ENCODE peak calls at places on chromosomes 13 and 19, in four cellular contexts. One of them, this sample, is unnamed.

GRCh38 chr13:24822640-24823039 is 58.7 kb downstream of the RNF17 start:
- DNase-seq in tibial nerve: no peak
- DNase-seq in lower leg skin: no peak
- DNase-seq in adrenal gland: no peak
- DNase-seq in this sample: no peak

GRCh38 chr19:10543420-10544241 is at the start of gene ATG4D:
- DNase-seq in tibial nerve: peak
- DNase-seq in lower leg skin: peak
- DNase-seq in adrenal gland: peak
- DNase-seq in this sample: peak

GRCh38 chr13:113398963-113399754 is 35.2 kb upstream of the GRTP1 start:
- DNase-seq in tibial nerve: no peak
- DNase-seq in lower leg skin: no peak
- DNase-seq in adrenal gland: no peak
- DNase-seq in this sample: no peak

GRCh38 chr19:54356444-54357056 is 8.2 kb downstream of the LAIR1 start:
- DNase-seq in tibial nerve: no peak
- DNase-seq in lower leg skin: no peak
- DNase-seq in adrenal gland: no peak
- DNase-seq in this sample: no peak

GRCh38 chr13:43019811-43020210 is 3.6 kb upstream of the DNAJC15 start:
- DNase-seq in tibial nerve: no peak
- DNase-seq in lower leg skin: no peak
- DNase-seq in adrenal gland: no peak
- DNase-seq in this sample: no peak

GRCh38 chr13:61294467-61295186 is 121.0 kb downstream of the PCDH20 start:
- DNase-seq in tibial nerve: no peak
- DNase-seq in lower leg skin: no peak
- DNase-seq in adrenal gland: no peak
- DNase-seq in this sample: no peak

GRCh38 chr19:54325631-54326030 is 12.7 kb upstream of the LILRA5 start:
- DNase-seq in tibial nerve: no peak
- DNase-seq in lower leg skin: no peak
- DNase-seq in adrenal gland: no peak
- DNase-seq in this sample: no peak

GRCh38 chr19:53621885-53622710 is 9.7 kb upstream of the DPRX start:
- DNase-seq in tibial nerve: no peak
- DNase-seq in lower leg skin: no peak
- DNase-seq in adrenal gland: no peak
- DNase-seq in this sample: no peak

GRCh38 chr19:327291-328024 is 17.1 kb downstream of the MIER2 start:
- DNase-seq in tibial nerve: no peak
- DNase-seq in lower leg skin: no peak
- DNase-seq in adrenal gland: no peak
- DNase-seq in this sample: no peak

GRCh38 chr19:33868076-33868735 is 71.5 kb downstream of the KCTD15 start:
- DNase-seq in tibial nerve: no peak
- DNase-seq in lower leg skin: no peak
- DNase-seq in adrenal gland: peak
- DNase-seq in this sample: no peak

GRCh38 chr13:112506046-112506445 is 81.9 kb downstream of the TUBGCP3 start:
- DNase-seq in tibial nerve: no peak
- DNase-seq in lower leg skin: no peak
- DNase-seq in adrenal gland: peak
- DNase-seq in this sample: no peak

GRCh38 chr13:99323488-99323887 is 16.3 kb upstream of the GPR183 start:
- DNase-seq in tibial nerve: no peak
- DNase-seq in lower leg skin: no peak
- DNase-seq in adrenal gland: no peak
- DNase-seq in this sample: no peak

GRCh38 chr13:72255908-72256307 is 388.9 kb upstream of the DACH1 start:
- DNase-seq in tibial nerve: no peak
- DNase-seq in lower leg skin: no peak
- DNase-seq in adrenal gland: peak
- DNase-seq in this sample: no peak

GRCh38 chr13:38702609-38703008 is 15.7 kb downstream of the FREM2 start:
- DNase-seq in tibial nerve: no peak
- DNase-seq in lower leg skin: no peak
- DNase-seq in adrenal gland: no peak
- DNase-seq in this sample: no peak

GRCh38 chr19:7982103-7982502 is 23.3 kb downstream of the ELAVL1 start:
- DNase-seq in tibial nerve: no peak
- DNase-seq in lower leg skin: no peak
- DNase-seq in adrenal gland: no peak
- DNase-seq in this sample: no peak

GRCh38 chr19:21691656-21692055 is 75.7 kb downstream of the ZNF100 start:
- DNase-seq in tibial nerve: no peak
- DNase-seq in lower leg skin: no peak
- DNase-seq in adrenal gland: peak
- DNase-seq in this sample: no peak

GRCh38 chr19:49857061-49857833 is 6.3 kb downstream of the PTOV1 start:
- DNase-seq in tibial nerve: no peak
- DNase-seq in lower leg skin: no peak
- DNase-seq in adrenal gland: peak
- DNase-seq in this sample: no peak

GRCh38 chr13:23505007-23505406 is 65.2 kb upstream of the TNFRSF19 start:
- DNase-seq in tibial nerve: no peak
- DNase-seq in lower leg skin: no peak
- DNase-seq in adrenal gland: no peak
- DNase-seq in this sample: no peak

GRCh38 chr13:72662548-72662947 is 64.9 kb downstream of the MZT1 start:
- DNase-seq in tibial nerve: no peak
- DNase-seq in lower leg skin: no peak
- DNase-seq in adrenal gland: no peak
- DNase-seq in this sample: no peak

GRCh38 chr13:34172048-34172447 is 354.1 kb downstream of the RFC3 start:
- DNase-seq in tibial nerve: no peak
- DNase-seq in lower leg skin: no peak
- DNase-seq in adrenal gland: no peak
- DNase-seq in this sample: no peak

GRCh38 chr19:45972081-45972943 is 1.4 kb downstream of the NOVA2 start:
- DNase-seq in tibial nerve: peak
- DNase-seq in lower leg skin: peak
- DNase-seq in adrenal gland: peak
- DNase-seq in this sample: no peak

GRCh38 chr13:84137292-84137691 is 255.0 kb upstream of the SLITRK1 start:
- DNase-seq in tibial nerve: no peak
- DNase-seq in lower leg skin: no peak
- DNase-seq in adrenal gland: no peak
- DNase-seq in this sample: no peak

GRCh38 chr13:59531571-59532091 is 632.1 kb downstream of the DIAPH3 start:
- DNase-seq in tibial nerve: peak
- DNase-seq in lower leg skin: peak
- DNase-seq in adrenal gland: peak
- DNase-seq in this sample: peak

GRCh38 chr13:68888832-68889231 is 1218.8 kb upstream of the ATXN8OS start:
- DNase-seq in tibial nerve: no peak
- DNase-seq in lower leg skin: no peak
- DNase-seq in adrenal gland: no peak
- DNase-seq in this sample: no peak

GRCh38 chr19:15288146-15288963 is 44.0 kb downstream of the BRD4 start:
- DNase-seq in tibial nerve: no peak
- DNase-seq in lower leg skin: no peak
- DNase-seq in adrenal gland: peak
- DNase-seq in this sample: no peak

GRCh38 chr13:91572944-91573535 is 174.6 kb downstream of the GPC5 start:
- DNase-seq in tibial nerve: no peak
- DNase-seq in lower leg skin: no peak
- DNase-seq in adrenal gland: no peak
- DNase-seq in this sample: no peak

GRCh38 chr13:48155850-48156249 is 60.9 kb upstream of the MED4 start:
- DNase-seq in tibial nerve: no peak
- DNase-seq in lower leg skin: no peak
- DNase-seq in adrenal gland: no peak
- DNase-seq in this sample: peak

GRCh38 chr19:21082011-21082975 is at the start of gene ZNF714:
- DNase-seq in tibial nerve: peak
- DNase-seq in lower leg skin: peak
- DNase-seq in adrenal gland: peak
- DNase-seq in this sample: peak

GRCh38 chr13:94329754-94330551 is 149.5 kb downstream of the DCT start:
- DNase-seq in tibial nerve: peak
- DNase-seq in lower leg skin: peak
- DNase-seq in adrenal gland: no peak
- DNase-seq in this sample: peak

GRCh38 chr19:35124098-35125060 is 8.8 kb downstream of the FXYD3 start:
- DNase-seq in tibial nerve: peak
- DNase-seq in lower leg skin: peak
- DNase-seq in adrenal gland: peak
- DNase-seq in this sample: peak

GRCh38 chr19:44850641-44851109 is 4.6 kb downstream of the NECTIN2 start:
- DNase-seq in tibial nerve: no peak
- DNase-seq in lower leg skin: no peak
- DNase-seq in adrenal gland: no peak
- DNase-seq in this sample: no peak

GRCh38 chr13:44174769-44175425 is 198.7 kb upstream of the SERP2 start:
- DNase-seq in tibial nerve: peak
- DNase-seq in lower leg skin: no peak
- DNase-seq in adrenal gland: no peak
- DNase-seq in this sample: peak

GRCh38 chr19:53057904-53058579 is 13.5 kb downstream of the ERVV-2 start:
- DNase-seq in tibial nerve: no peak
- DNase-seq in lower leg skin: no peak
- DNase-seq in adrenal gland: no peak
- DNase-seq in this sample: no peak

GRCh38 chr19:920051-920857 is 3.1 kb downstream of the KISS1R start:
- DNase-seq in tibial nerve: no peak
- DNase-seq in lower leg skin: no peak
- DNase-seq in adrenal gland: no peak
- DNase-seq in this sample: peak

GRCh38 chr19:18239303-18239702 is 13.1 kb upstream of the PDE4C start:
- DNase-seq in tibial nerve: no peak
- DNase-seq in lower leg skin: no peak
- DNase-seq in adrenal gland: no peak
- DNase-seq in this sample: no peak

GRCh38 chr13:56187331-56187730 is 953.4 kb upstream of the PRR20A start:
- DNase-seq in tibial nerve: no peak
- DNase-seq in lower leg skin: no peak
- DNase-seq in adrenal gland: no peak
- DNase-seq in this sample: no peak

GRCh38 chr19:40348125-40348913 is at the start of the genes C19orf47 and PLD3:
- DNase-seq in tibial nerve: peak
- DNase-seq in lower leg skin: peak
- DNase-seq in adrenal gland: peak
- DNase-seq in this sample: peak
- TF ChIP-seq POLR2A in tibial nerve: peak
- TF ChIP-seq POLR2A in lower leg skin: no peak
- TF ChIP-seq POLR2A in adrenal gland: peak
- TF ChIP-seq POLR2A in this sample: peak

GRCh38 chr19:48480151-48480475 is 10.9 kb downstream of the CYTH2 start:
- DNase-seq in tibial nerve: peak
- DNase-seq in lower leg skin: no peak
- DNase-seq in adrenal gland: peak
- DNase-seq in this sample: no peak
- TF ChIP-seq POLR2A in tibial nerve: no peak
- TF ChIP-seq POLR2A in lower leg skin: no peak
- TF ChIP-seq POLR2A in adrenal gland: no peak
- TF ChIP-seq POLR2A in this sample: no peak

GRCh38 chr19:48635263-48635965 is 1.8 kb downstream of the DBP start:
- DNase-seq in tibial nerve: peak
- DNase-seq in lower leg skin: no peak
- DNase-seq in adrenal gland: peak
- DNase-seq in this sample: peak

GRCh38 chr19:48634036-48634342 is 3.2 kb downstream of the DBP start:
- DNase-seq in tibial nerve: no peak
- DNase-seq in lower leg skin: no peak
- DNase-seq in adrenal gland: no peak
- DNase-seq in this sample: no peak

GRCh38 chr19:48635966-48636858 is 967 bp downstream of the DBP start:
- DNase-seq in tibial nerve: no peak
- DNase-seq in lower leg skin: no peak
- DNase-seq in adrenal gland: peak
- DNase-seq in this sample: no peak

GRCh38 chr19:48633148-48634035 is 3.8 kb downstream of the DBP start:
- DNase-seq in tibial nerve: no peak
- DNase-seq in lower leg skin: no peak
- DNase-seq in adrenal gland: peak
- DNase-seq in this sample: peak

DNA sequence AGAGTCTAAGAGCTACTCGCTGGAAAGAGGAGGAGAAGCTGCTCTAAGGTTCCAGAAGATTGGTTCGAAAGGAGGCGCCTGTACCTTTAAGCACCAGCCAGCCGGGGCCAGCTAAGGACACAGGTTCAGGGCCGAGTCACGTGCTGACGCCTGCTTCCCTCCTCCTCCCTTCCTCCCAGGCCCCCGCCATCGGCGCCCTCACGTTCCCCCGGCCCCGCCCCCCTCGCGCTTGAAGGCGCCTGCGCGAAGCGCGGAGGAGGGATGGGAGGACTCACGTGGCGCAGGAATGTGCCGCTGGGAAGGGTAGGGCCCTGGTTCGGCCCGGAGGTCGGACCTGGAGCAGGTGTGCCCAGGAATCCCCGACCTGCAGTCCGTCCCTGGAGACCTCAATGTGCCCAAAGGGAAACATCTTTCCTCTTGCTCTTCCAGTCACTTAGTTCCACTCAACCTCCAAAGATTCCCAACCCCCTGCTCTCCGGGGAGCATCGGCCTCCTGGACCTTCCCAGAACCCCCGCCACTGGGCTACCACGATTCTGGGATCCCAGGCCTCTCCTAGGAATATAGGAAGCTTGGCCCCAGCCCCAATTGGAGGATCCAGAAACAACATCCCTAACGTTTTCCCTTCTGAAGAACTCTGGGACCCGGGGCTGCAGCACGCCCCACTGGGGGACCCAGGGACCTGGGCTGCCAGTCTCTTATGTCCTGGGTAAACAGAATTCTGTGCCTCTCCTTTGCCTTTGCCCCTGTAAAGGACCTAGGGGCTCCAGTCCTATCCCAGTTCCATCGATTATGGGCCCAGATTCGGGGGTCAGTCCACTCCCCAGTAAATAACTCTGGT is 2.5 kb downstream of the DBP start:
- DNase-seq in tibial nerve: peak
- DNase-seq in lower leg skin: peak
- DNase-seq in adrenal gland: peak
- DNase-seq in this sample: peak
- TF ChIP-seq POLR2A in tibial nerve: peak
- TF ChIP-seq POLR2A in lower leg skin: no peak
- TF ChIP-seq POLR2A in adrenal gland: peak
- TF ChIP-seq POLR2A in this sample: peak

GRCh38 chr19:13053238-13053637 is 49.4 kb downstream of the LYL1 start:
- DNase-seq in tibial nerve: no peak
- DNase-seq in lower leg skin: no peak
- DNase-seq in adrenal gland: no peak
- DNase-seq in this sample: no peak

GRCh38 chr19:13052447-13053232 is 50.0 kb downstream of the LYL1 start:
- DNase-seq in tibial nerve: no peak
- DNase-seq in lower leg skin: no peak
- DNase-seq in adrenal gland: no peak
- DNase-seq in this sample: no peak

GRCh38 chr19:13055213-13056051 is 47.2 kb downstream of the LYL1 start:
- DNase-seq in tibial nerve: peak
- DNase-seq in lower leg skin: peak
- DNase-seq in adrenal gland: peak
- DNase-seq in this sample: no peak

GRCh38 chr19:13054605-13055212 is 47.9 kb downstream of the LYL1 start:
- DNase-seq in tibial nerve: peak
- DNase-seq in lower leg skin: peak
- DNase-seq in adrenal gland: no peak
- DNase-seq in this sample: no peak

GRCh38 chr19:13053761-13054604 is 48.7 kb downstream of the LYL1 start:
- DNase-seq in tibial nerve: peak
- DNase-seq in lower leg skin: peak
- DNase-seq in adrenal gland: peak
- DNase-seq in this sample: no peak
- TF ChIP-seq POLR2A in tibial nerve: peak
- TF ChIP-seq POLR2A in lower leg skin: no peak
- TF ChIP-seq POLR2A in adrenal gland: no peak
- TF ChIP-seq POLR2A in this sample: no peak